ENCODE peak calls at places on chromosomes 11 and 22, in ten cellular contexts. One of them, this sample, is unnamed.

GRCh38 chr11:69657911-69658605 is 17.1 kb downstream of the LTO1 start:
- DNase-seq in IMR-90: peak; percentile 33
- DNase-seq in choroid plexus epithelial cell: peak; percentile 60
- DNase-seq in lower lobe of right lung: peak; percentile 38
- DNase-seq in cardiac muscle cell: peak; percentile 86
- DNase-seq in fibroblast of mammary gland: no peak
- DNase-seq in psoas muscle: peak; percentile 48
- DNase-seq in brain microvascular endothelial cell: no peak
- DNase-seq in sigmoid colon: no peak
- DNase-seq in left ventricle myocardium inferior: no peak
- DNase-seq in this sample: no peak

GRCh38 chr11:10856689-10857603 is 907 bp downstream of the ZBED5 start:
- DNase-seq in IMR-90: peak; percentile 28
- DNase-seq in choroid plexus epithelial cell: peak; percentile 32
- DNase-seq in lower lobe of right lung: peak; percentile 50
- DNase-seq in cardiac muscle cell: peak; percentile 47
- DNase-seq in fibroblast of mammary gland: no peak
- DNase-seq in psoas muscle: no peak
- DNase-seq in brain microvascular endothelial cell: peak; percentile 11
- DNase-seq in sigmoid colon: peak; percentile 77
- DNase-seq in left ventricle myocardium inferior: peak; percentile 30
- DNase-seq in this sample: no peak

GRCh38 chr11:121634889-121635288 is 182.1 kb upstream of the SORL1-AS1 start:
- DNase-seq in IMR-90: peak; percentile 96
- DNase-seq in choroid plexus epithelial cell: peak; percentile 82
- DNase-seq in lower lobe of right lung: no peak
- DNase-seq in cardiac muscle cell: no peak
- DNase-seq in fibroblast of mammary gland: peak; percentile 97
- DNase-seq in psoas muscle: no peak
- DNase-seq in brain microvascular endothelial cell: peak; percentile 85
- DNase-seq in sigmoid colon: no peak
- DNase-seq in left ventricle myocardium inferior: no peak
- DNase-seq in this sample: peak; percentile 80

GRCh38 chr11:10601722-10602281 is 33.3 kb upstream of the LYVE1 start:
- DNase-seq in IMR-90: no peak
- DNase-seq in choroid plexus epithelial cell: no peak
- DNase-seq in lower lobe of right lung: peak; percentile 62
- DNase-seq in cardiac muscle cell: no peak
- DNase-seq in fibroblast of mammary gland: no peak
- DNase-seq in psoas muscle: peak; percentile 67
- DNase-seq in brain microvascular endothelial cell: no peak
- DNase-seq in sigmoid colon: peak; percentile 79
- DNase-seq in left ventricle myocardium inferior: peak; percentile 47
- DNase-seq in this sample: no peak

GRCh38 chr11:71302911-71303310 is 50.5 kb upstream of the SHANK2 start:
- DNase-seq in IMR-90: no peak
- DNase-seq in choroid plexus epithelial cell: no peak
- DNase-seq in lower lobe of right lung: no peak
- DNase-seq in cardiac muscle cell: no peak
- DNase-seq in fibroblast of mammary gland: no peak
- DNase-seq in psoas muscle: no peak
- DNase-seq in brain microvascular endothelial cell: no peak
- DNase-seq in sigmoid colon: no peak
- DNase-seq in left ventricle myocardium inferior: no peak
- DNase-seq in this sample: no peak

GRCh38 chr11:106446961-106447360 is 369.5 kb downstream of the AASDHPPT start:
- DNase-seq in IMR-90: no peak
- DNase-seq in choroid plexus epithelial cell: peak; percentile 29
- DNase-seq in lower lobe of right lung: no peak
- DNase-seq in cardiac muscle cell: no peak
- DNase-seq in fibroblast of mammary gland: no peak
- DNase-seq in psoas muscle: no peak
- DNase-seq in brain microvascular endothelial cell: no peak
- DNase-seq in sigmoid colon: no peak
- DNase-seq in left ventricle myocardium inferior: no peak
- DNase-seq in this sample: no peak

GRCh38 chr22:41732096-41732772 is 32.9 kb downstream of the MEI1 start:
- DNase-seq in IMR-90: no peak
- DNase-seq in choroid plexus epithelial cell: no peak
- DNase-seq in lower lobe of right lung: no peak
- DNase-seq in cardiac muscle cell: no peak
- DNase-seq in fibroblast of mammary gland: no peak
- DNase-seq in psoas muscle: no peak
- DNase-seq in brain microvascular endothelial cell: no peak
- DNase-seq in sigmoid colon: no peak
- DNase-seq in left ventricle myocardium inferior: no peak
- DNase-seq in this sample: no peak

GRCh38 chr22:29268511-29269229 is 602 bp downstream of the EWSR1 start:
- DNase-seq in IMR-90: peak; percentile 67
- DNase-seq in choroid plexus epithelial cell: peak; percentile 83
- DNase-seq in lower lobe of right lung: peak; percentile 75
- DNase-seq in cardiac muscle cell: peak; percentile 55
- DNase-seq in fibroblast of mammary gland: peak; percentile 65
- DNase-seq in psoas muscle: peak; percentile 89
- DNase-seq in brain microvascular endothelial cell: peak; percentile 41
- DNase-seq in sigmoid colon: peak; percentile 87
- DNase-seq in left ventricle myocardium inferior: peak; percentile 74
- DNase-seq in this sample: no peak

GRCh38 chr11:15673408-15673811 is 558.7 kb downstream of the INSC start:
- DNase-seq in IMR-90: no peak
- DNase-seq in choroid plexus epithelial cell: no peak
- DNase-seq in lower lobe of right lung: no peak
- DNase-seq in cardiac muscle cell: peak; percentile 47
- DNase-seq in fibroblast of mammary gland: no peak
- DNase-seq in psoas muscle: no peak
- DNase-seq in brain microvascular endothelial cell: no peak
- DNase-seq in sigmoid colon: no peak
- DNase-seq in left ventricle myocardium inferior: no peak
- DNase-seq in this sample: no peak

GRCh38 chr11:69048718-69049489 is at the start of gene TPCN2:
- DNase-seq in IMR-90: peak; percentile 96
- DNase-seq in choroid plexus epithelial cell: peak; percentile 96
- DNase-seq in lower lobe of right lung: peak; percentile 94
- DNase-seq in cardiac muscle cell: peak; percentile 99
- DNase-seq in fibroblast of mammary gland: peak; percentile 93
- DNase-seq in psoas muscle: peak; percentile 95
- DNase-seq in brain microvascular endothelial cell: peak; percentile 85
- DNase-seq in sigmoid colon: peak; percentile 98
- DNase-seq in left ventricle myocardium inferior: peak; percentile 92
- DNase-seq in this sample: peak; percentile 65

GRCh38 chr22:30265851-30266444 is 703 bp downstream of the OSM start:
- DNase-seq in IMR-90: no peak
- DNase-seq in choroid plexus epithelial cell: no peak
- DNase-seq in lower lobe of right lung: peak; percentile 84
- DNase-seq in cardiac muscle cell: no peak
- DNase-seq in fibroblast of mammary gland: peak; percentile 33
- DNase-seq in psoas muscle: peak; percentile 79
- DNase-seq in brain microvascular endothelial cell: no peak
- DNase-seq in sigmoid colon: peak; percentile 78
- DNase-seq in left ventricle myocardium inferior: peak; percentile 65
- DNase-seq in this sample: no peak

GRCh38 chr11:129814244-129814992 is 1.2 kb upstream of the TMEM45B start:
- DNase-seq in IMR-90: no peak
- DNase-seq in choroid plexus epithelial cell: no peak
- DNase-seq in lower lobe of right lung: no peak
- DNase-seq in cardiac muscle cell: no peak
- DNase-seq in fibroblast of mammary gland: no peak
- DNase-seq in psoas muscle: no peak
- DNase-seq in brain microvascular endothelial cell: no peak
- DNase-seq in sigmoid colon: no peak
- DNase-seq in left ventricle myocardium inferior: no peak
- DNase-seq in this sample: no peak

GRCh38 chr11:118918686-118919280 is 6.9 kb downstream of the BCL9L start:
- DNase-seq in IMR-90: peak; percentile 43
- DNase-seq in choroid plexus epithelial cell: peak; percentile 89
- DNase-seq in lower lobe of right lung: no peak
- DNase-seq in cardiac muscle cell: no peak
- DNase-seq in fibroblast of mammary gland: peak; percentile 54
- DNase-seq in psoas muscle: no peak
- DNase-seq in brain microvascular endothelial cell: no peak
- DNase-seq in sigmoid colon: peak; percentile 71
- DNase-seq in left ventricle myocardium inferior: no peak
- DNase-seq in this sample: no peak
- H3K4me3 ChIP-seq in IMR-90: peak overlapping the region; percentile 15
- H3K4me3 ChIP-seq in choroid plexus epithelial cell: peak overlapping the region; percentile 48
- H3K4me3 ChIP-seq in lower lobe of right lung: peak overlapping the region; percentile 93
- H3K4me3 ChIP-seq in cardiac muscle cell: no peak overlapping the region
- H3K4me3 ChIP-seq in fibroblast of mammary gland: peak overlapping the region; percentile 25
- H3K4me3 ChIP-seq in psoas muscle: peak overlapping the region; percentile 96
- H3K4me3 ChIP-seq in brain microvascular endothelial cell: peak overlapping the region; percentile 37
- H3K4me3 ChIP-seq in sigmoid colon: peak overlapping the region; percentile 89
- H3K4me3 ChIP-seq in left ventricle myocardium inferior: peak overlapping the region; percentile 99
- H3K4me3 ChIP-seq in this sample: peak overlapping the region; percentile 100

DNA sequence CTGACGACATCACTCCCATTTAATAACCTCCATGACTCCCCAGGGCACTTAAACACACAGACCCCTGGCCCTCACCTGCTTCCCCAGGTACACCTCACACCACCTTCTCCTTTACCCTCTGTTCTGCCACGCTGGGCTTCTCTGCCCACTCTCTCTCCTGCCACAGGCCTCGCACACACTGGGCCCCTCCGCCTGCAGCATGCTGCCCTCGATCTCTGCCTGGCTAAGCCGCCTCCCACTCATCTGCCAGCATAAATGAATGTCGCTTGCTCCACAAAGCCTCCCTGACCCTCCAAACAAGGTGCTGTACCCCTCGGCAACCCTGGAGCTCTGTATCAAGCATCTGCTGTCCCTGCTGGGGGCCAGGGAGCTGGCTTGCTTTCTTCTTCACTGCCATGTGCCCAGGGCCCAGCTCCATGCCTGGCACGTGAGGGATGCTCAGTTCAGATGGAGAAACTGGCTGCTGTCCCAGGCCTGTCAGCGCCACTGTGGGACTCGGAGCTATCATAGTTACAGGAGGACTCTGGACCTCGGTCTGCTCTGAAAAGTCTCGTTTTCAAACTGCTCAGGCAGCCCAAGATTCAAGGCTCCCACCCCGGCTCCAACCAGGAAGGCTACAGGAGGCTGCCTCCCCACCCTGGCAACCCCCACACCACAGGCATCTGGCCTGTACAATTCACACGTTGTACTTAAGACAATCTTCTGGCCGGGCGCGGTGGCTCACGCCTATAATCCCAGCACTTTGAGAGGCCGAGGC is 11.9 kb downstream of the TTLL1 start:
- DNase-seq in IMR-90: no peak
- DNase-seq in choroid plexus epithelial cell: no peak
- DNase-seq in lower lobe of right lung: no peak
- DNase-seq in cardiac muscle cell: no peak
- DNase-seq in fibroblast of mammary gland: no peak
- DNase-seq in psoas muscle: no peak
- DNase-seq in brain microvascular endothelial cell: no peak
- DNase-seq in sigmoid colon: no peak
- DNase-seq in left ventricle myocardium inferior: peak; percentile 65
- DNase-seq in this sample: no peak
- TF ChIP-seq CTCF in IMR-90: no peak
- TF ChIP-seq CTCF in choroid plexus epithelial cell: no peak
- TF ChIP-seq CTCF in lower lobe of right lung: no peak
- TF ChIP-seq CTCF in cardiac muscle cell: no peak
- TF ChIP-seq CTCF in fibroblast of mammary gland: no peak
- TF ChIP-seq CTCF in psoas muscle: no peak
- TF ChIP-seq CTCF in brain microvascular endothelial cell: no peak
- TF ChIP-seq CTCF in sigmoid colon: no peak
- TF ChIP-seq CTCF in left ventricle myocardium inferior: no peak
- TF ChIP-seq CTCF in this sample: no peak

GRCh38 chr11:112228706-112229105 is 2.5 kb downstream of the PTS start:
- DNase-seq in IMR-90: no peak
- DNase-seq in choroid plexus epithelial cell: no peak
- DNase-seq in lower lobe of right lung: no peak
- DNase-seq in cardiac muscle cell: no peak
- DNase-seq in fibroblast of mammary gland: no peak
- DNase-seq in psoas muscle: no peak
- DNase-seq in brain microvascular endothelial cell: no peak
- DNase-seq in sigmoid colon: no peak
- DNase-seq in left ventricle myocardium inferior: no peak
- DNase-seq in this sample: no peak

GRCh38 chr11:112227471-112227870 is 1.2 kb downstream of the PTS start:
- DNase-seq in IMR-90: no peak
- DNase-seq in choroid plexus epithelial cell: no peak
- DNase-seq in lower lobe of right lung: no peak
- DNase-seq in cardiac muscle cell: no peak
- DNase-seq in fibroblast of mammary gland: peak; percentile 8
- DNase-seq in psoas muscle: no peak
- DNase-seq in brain microvascular endothelial cell: no peak
- DNase-seq in sigmoid colon: no peak
- DNase-seq in left ventricle myocardium inferior: no peak
- DNase-seq in this sample: no peak

GRCh38 chr11:112226062-112226921 is at the start of gene PTS:
- DNase-seq in IMR-90: peak; percentile 82
- DNase-seq in choroid plexus epithelial cell: peak; percentile 91
- DNase-seq in lower lobe of right lung: peak; percentile 92
- DNase-seq in cardiac muscle cell: peak; percentile 91
- DNase-seq in fibroblast of mammary gland: peak; percentile 85
- DNase-seq in psoas muscle: peak; percentile 94
- DNase-seq in brain microvascular endothelial cell: peak; percentile 78
- DNase-seq in sigmoid colon: peak; percentile 95
- DNase-seq in left ventricle myocardium inferior: peak; percentile 86
- DNase-seq in this sample: no peak

GRCh38 chr11:112225753-112226061 is 521 bp upstream of the PTS start:
- DNase-seq in IMR-90: peak; percentile 71
- DNase-seq in choroid plexus epithelial cell: peak; percentile 73
- DNase-seq in lower lobe of right lung: no peak
- DNase-seq in cardiac muscle cell: no peak
- DNase-seq in fibroblast of mammary gland: peak; percentile 86
- DNase-seq in psoas muscle: peak; percentile 81
- DNase-seq in brain microvascular endothelial cell: peak; percentile 77
- DNase-seq in sigmoid colon: peak; percentile 90
- DNase-seq in left ventricle myocardium inferior: no peak
- DNase-seq in this sample: no peak

DNA sequence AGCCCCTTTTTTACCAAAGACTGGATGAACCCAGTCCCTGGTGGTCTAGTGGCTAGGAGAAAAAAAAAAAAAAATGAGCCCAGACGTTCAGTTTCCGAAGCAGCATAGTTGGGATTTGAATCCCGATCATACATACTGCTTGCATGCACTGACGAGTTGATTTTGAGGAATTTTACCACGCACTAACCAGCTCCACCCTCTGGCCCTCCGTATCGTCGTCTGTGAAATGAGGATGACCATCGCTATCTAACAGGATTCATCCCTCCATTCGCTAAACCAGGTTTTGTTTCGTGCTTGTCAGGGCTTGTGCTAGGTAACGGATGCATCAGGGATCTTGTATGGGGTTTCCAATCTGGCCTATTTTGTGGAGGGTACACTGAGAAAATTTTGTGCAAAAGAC is 774 bp downstream of the PTS start:
- DNase-seq in IMR-90: peak; percentile 48
- DNase-seq in choroid plexus epithelial cell: peak; percentile 60
- DNase-seq in lower lobe of right lung: no peak
- DNase-seq in cardiac muscle cell: peak; percentile 2
- DNase-seq in fibroblast of mammary gland: peak; percentile 55
- DNase-seq in psoas muscle: no peak
- DNase-seq in brain microvascular endothelial cell: peak; percentile 31
- DNase-seq in sigmoid colon: no peak
- DNase-seq in left ventricle myocardium inferior: no peak
- DNase-seq in this sample: no peak
- H3K4me3 ChIP-seq in IMR-90: peak overlapping the region; percentile 93
- H3K4me3 ChIP-seq in choroid plexus epithelial cell: peak overlapping the region; percentile 90
- H3K4me3 ChIP-seq in lower lobe of right lung: peak overlapping the region; percentile 69
- H3K4me3 ChIP-seq in cardiac muscle cell: peak overlapping the region; percentile 68
- H3K4me3 ChIP-seq in fibroblast of mammary gland: peak overlapping the region; percentile 92
- H3K4me3 ChIP-seq in psoas muscle: peak overlapping the region; percentile 72
- H3K4me3 ChIP-seq in brain microvascular endothelial cell: peak overlapping the region; percentile 72
- H3K4me3 ChIP-seq in sigmoid colon: peak overlapping the region; percentile 56
- H3K4me3 ChIP-seq in left ventricle myocardium inferior: peak overlapping the region; percentile 71
- H3K4me3 ChIP-seq in this sample: peak overlapping the region; percentile 83

GRCh38 chr22:20016734-20017621 is at the start of gene ARVCF:
- DNase-seq in IMR-90: peak; percentile 85
- DNase-seq in choroid plexus epithelial cell: peak; percentile 92
- DNase-seq in lower lobe of right lung: peak; percentile 90
- DNase-seq in cardiac muscle cell: peak; percentile 93
- DNase-seq in fibroblast of mammary gland: peak; percentile 81
- DNase-seq in psoas muscle: peak; percentile 96
- DNase-seq in brain microvascular endothelial cell: peak; percentile 78
- DNase-seq in sigmoid colon: peak; percentile 96
- DNase-seq in left ventricle myocardium inferior: peak; percentile 95
- DNase-seq in this sample: peak; percentile 42
- TF ChIP-seq CTCF in IMR-90: peak; percentile 4
- TF ChIP-seq CTCF in choroid plexus epithelial cell: no peak
- TF ChIP-seq CTCF in lower lobe of right lung: peak; percentile 11
- TF ChIP-seq CTCF in cardiac muscle cell: peak; percentile 10
- TF ChIP-seq CTCF in fibroblast of mammary gland: no peak
- TF ChIP-seq CTCF in psoas muscle: peak; percentile 23
- TF ChIP-seq CTCF in brain microvascular endothelial cell: no peak
- TF ChIP-seq CTCF in sigmoid colon: no peak
- TF ChIP-seq CTCF in left ventricle myocardium inferior: peak; percentile 53
- TF ChIP-seq CTCF in this sample: no peak

This sample was measured in AG04449.